ENCODE peak calls at places on chromosome 11, in six cellular contexts. S is left colon, Y is SHP77, I is KG1, A is astrocyte of the spinal cord, J is heart right ventricle. L is an unnamed sample.

GRCh38 chr11:9069256-9069655 is 22.1 kb downstream of the SCUBE2 start:
- DNase-seq in Y (no peak), A (no peak), I (no peak), J (no peak), S (no peak), L (no peak)

GRCh38 chr11:77876045-77876444 is 55.1 kb downstream of the AAMDC start:
- DNase-seq in S (no peak), J (no peak), A (no peak), Y (no peak), I (no peak), L (no peak)

GRCh38 chr11:119754656-119755350 is 25.8 kb upstream of the NECTIN1 start:
- DNase-seq in J (no peak), S (no peak), A (no peak), I (no peak), Y (no peak), L (no peak)

GRCh38 chr11:38598413-38598812 is 2000.4 kb upstream of the RAG2 start:
- DNase-seq in J (no peak), S (no peak), A (peak), Y (no peak), I (no peak), L (no peak)

GRCh38 chr11:112516261-112516660 is 255.6 kb upstream of the PLET1 start:
- DNase-seq in J (no peak), S (no peak), I (no peak), A (no peak), Y (no peak), L (no peak)

GRCh38 chr11:79087957-79088318 is 352.9 kb downstream of the TENM4 start:
- DNase-seq in J (no peak), S (no peak), Y (no peak), I (no peak), A (no peak), L (no peak)

GRCh38 chr11:17383466-17383865 is 5.0 kb downstream of the KCNJ11 start:
- DNase-seq in J (no peak), S (no peak), Y (no peak), A (no peak), I (no peak), L (no peak)

GRCh38 chr11:85694385-85694980 is 8.5 kb upstream of the CCDC89 start:
- DNase-seq in A (peak), Y (no peak), S (no peak), I (no peak), J (no peak), L (no peak)

GRCh38 chr11:61173456-61173855 is 12.2 kb upstream of the VPS37C start:
- DNase-seq in I (no peak), Y (peak), J (no peak), A (no peak), S (no peak), L (no peak)

GRCh38 chr11:2663915-2664314 is 35.9 kb downstream of the KCNQ1OT1 start:
- DNase-seq in S (no peak), J (no peak), Y (no peak), I (no peak), A (no peak), L (no peak)

GRCh38 chr11:112999518-112999917 is 38.3 kb downstream of the NCAM1 start:
- DNase-seq in S (no peak), A (no peak), J (no peak), I (no peak), Y (peak), L (no peak)

GRCh38 chr11:116838321-116839084 is 1.1 kb upstream of the APOA1 start:
- DNase-seq in Y (no peak), I (no peak), A (no peak), J (no peak), S (no peak), L (no peak)

GRCh38 chr11:66414120-66414934 is 6.5 kb upstream of the NPAS4 start:
- DNase-seq in A (no peak), I (no peak), J (no peak), S (no peak), Y (no peak), L (no peak)

GRCh38 chr11:123129920-123130319 is 65.1 kb downstream of the CLMP start:
- DNase-seq in I (no peak), A (peak), Y (no peak), S (no peak), J (no peak), L (no peak)

GRCh38 chr11:15843309-15843857 is 513.0 kb downstream of the SOX6 start:
- DNase-seq in Y (no peak), A (peak), I (no peak), J (no peak), S (no peak), L (no peak)

GRCh38 chr11:35160248-35160820 is 21.4 kb downstream of the CD44 start:
- DNase-seq in J (no peak), I (no peak), A (no peak), S (no peak), Y (no peak), L (no peak)

GRCh38 chr11:72625746-72626636 is 48.2 kb downstream of the PDE2A start:
- DNase-seq in S (peak), J (peak), I (no peak), Y (no peak), A (peak), L (no peak)

GRCh38 chr11:17760102-17761029 is 25.8 kb downstream of the KCNC1 start:
- DNase-seq in J (peak), A (peak), I (no peak), S (peak), Y (peak), L (peak)

GRCh38 chr11:132716037-132716436 is 816.3 kb downstream of the OPCML start:
- DNase-seq in Y (no peak), S (no peak), A (no peak), I (no peak), J (no peak), L (no peak)

GRCh38 chr11:111691176-111691575 is 75.0 kb downstream of the PPP2R1B start:
- DNase-seq in A (no peak), S (no peak), Y (no peak), I (no peak), J (no peak), L (no peak)

GRCh38 chr11:65791719-65792213 is 4.9 kb downstream of the OVOL1 start:
- DNase-seq in S (peak), I (no peak), Y (peak), A (no peak), J (no peak), L (no peak)

GRCh38 chr11:67280791-67281551 is 8.1 kb upstream of the ANKRD13D start:
- DNase-seq in A (no peak), S (no peak), I (no peak), J (peak), Y (no peak), L (no peak)

L was measured in GM04504.